ENCODE peak calls at places on chromosomes 16 and 17, in ten cellular contexts. One of them, this sample, is unnamed. For H3K27me3, the result is how much of the 10 kb centered on the place peaks cover.

GRCh38 chr17:82830249-82830661 is 9.6 kb downstream of the ZNF750 start:
- DNase-seq in pancreas: no peak
- DNase-seq in left ventricle myocardium inferior: peak
- DNase-seq in body of pancreas: peak
- DNase-seq in stomach: no peak
- DNase-seq in tibial artery: no peak
- DNase-seq in transverse colon: no peak
- DNase-seq in testis: peak
- DNase-seq in spleen: no peak
- DNase-seq in hepatocyte: no peak
- DNase-seq in this sample: no peak

GRCh38 chr17:7486181-7486580 is 2.0 kb downstream of the POLR2A start:
- DNase-seq in pancreas: no peak
- DNase-seq in left ventricle myocardium inferior: no peak
- DNase-seq in body of pancreas: no peak
- DNase-seq in stomach: no peak
- DNase-seq in tibial artery: no peak
- DNase-seq in transverse colon: no peak
- DNase-seq in testis: no peak
- DNase-seq in spleen: no peak
- DNase-seq in hepatocyte: no peak
- DNase-seq in this sample: no peak

GRCh38 chr17:40284085-40284713 is 3.5 kb upstream of the CDC6 start:
- DNase-seq in pancreas: no peak
- DNase-seq in left ventricle myocardium inferior: no peak
- DNase-seq in body of pancreas: no peak
- DNase-seq in stomach: no peak
- DNase-seq in tibial artery: no peak
- DNase-seq in transverse colon: peak
- DNase-seq in testis: no peak
- DNase-seq in spleen: no peak
- DNase-seq in hepatocyte: peak
- DNase-seq in this sample: no peak

GRCh38 chr16:59719121-59719520 is 985.0 kb upstream of the GOT2 start:
- DNase-seq in pancreas: no peak
- DNase-seq in left ventricle myocardium inferior: no peak
- DNase-seq in body of pancreas: no peak
- DNase-seq in stomach: no peak
- DNase-seq in tibial artery: no peak
- DNase-seq in transverse colon: no peak
- DNase-seq in testis: no peak
- DNase-seq in spleen: no peak
- DNase-seq in hepatocyte: no peak
- DNase-seq in this sample: no peak

GRCh38 chr17:43832976-43833829 is at the start of gene MPP3:
- DNase-seq in pancreas: peak
- DNase-seq in left ventricle myocardium inferior: peak
- DNase-seq in body of pancreas: peak
- DNase-seq in stomach: peak
- DNase-seq in tibial artery: peak
- DNase-seq in transverse colon: peak
- DNase-seq in testis: peak
- DNase-seq in spleen: peak
- DNase-seq in hepatocyte: peak
- DNase-seq in this sample: no peak

GRCh38 chr17:75832652-75833400 is 11.4 kb downstream of the UNC13D start:
- DNase-seq in pancreas: no peak
- DNase-seq in left ventricle myocardium inferior: no peak
- DNase-seq in body of pancreas: no peak
- DNase-seq in stomach: no peak
- DNase-seq in tibial artery: no peak
- DNase-seq in transverse colon: no peak
- DNase-seq in testis: no peak
- DNase-seq in spleen: no peak
- DNase-seq in hepatocyte: no peak
- DNase-seq in this sample: no peak

GRCh38 chr17:69335018-69335417 is 8.1 kb upstream of the ABCA5 start:
- DNase-seq in pancreas: no peak
- DNase-seq in left ventricle myocardium inferior: no peak
- DNase-seq in body of pancreas: no peak
- DNase-seq in stomach: no peak
- DNase-seq in tibial artery: no peak
- DNase-seq in transverse colon: no peak
- DNase-seq in testis: no peak
- DNase-seq in spleen: no peak
- DNase-seq in hepatocyte: peak
- DNase-seq in this sample: no peak

GRCh38 chr16:81885976-81886586 is 107.0 kb downstream of the PLCG2 start:
- DNase-seq in pancreas: no peak
- DNase-seq in left ventricle myocardium inferior: no peak
- DNase-seq in body of pancreas: peak
- DNase-seq in stomach: no peak
- DNase-seq in tibial artery: no peak
- DNase-seq in transverse colon: no peak
- DNase-seq in testis: no peak
- DNase-seq in spleen: no peak
- DNase-seq in hepatocyte: peak
- DNase-seq in this sample: no peak

GRCh38 chr16:17222756-17223411 is 247.9 kb downstream of the XYLT1 start:
- DNase-seq in pancreas: peak
- DNase-seq in left ventricle myocardium inferior: no peak
- DNase-seq in body of pancreas: peak
- DNase-seq in stomach: no peak
- DNase-seq in tibial artery: peak
- DNase-seq in transverse colon: peak
- DNase-seq in testis: peak
- DNase-seq in spleen: no peak
- DNase-seq in hepatocyte: no peak
- DNase-seq in this sample: no peak

GRCh38 chr17:35376245-35376644 is 2.8 kb upstream of the SLFN11 start:
- DNase-seq in pancreas: no peak
- DNase-seq in left ventricle myocardium inferior: no peak
- DNase-seq in body of pancreas: no peak
- DNase-seq in stomach: no peak
- DNase-seq in tibial artery: no peak
- DNase-seq in transverse colon: no peak
- DNase-seq in testis: no peak
- DNase-seq in spleen: no peak
- DNase-seq in hepatocyte: no peak
- DNase-seq in this sample: no peak

GRCh38 chr16:63289834-63290460 is 1253.7 kb upstream of the CDH8 start:
- DNase-seq in pancreas: peak
- DNase-seq in left ventricle myocardium inferior: no peak
- DNase-seq in body of pancreas: peak
- DNase-seq in stomach: peak
- DNase-seq in tibial artery: no peak
- DNase-seq in transverse colon: peak
- DNase-seq in testis: peak
- DNase-seq in spleen: peak
- DNase-seq in hepatocyte: peak
- DNase-seq in this sample: no peak

GRCh38 chr16:22321340-22322001 is 24.3 kb downstream of the POLR3E start:
- DNase-seq in pancreas: peak
- DNase-seq in left ventricle myocardium inferior: peak
- DNase-seq in body of pancreas: peak
- DNase-seq in stomach: peak
- DNase-seq in tibial artery: no peak
- DNase-seq in transverse colon: peak
- DNase-seq in testis: peak
- DNase-seq in spleen: peak
- DNase-seq in hepatocyte: peak
- DNase-seq in this sample: peak

GRCh38 chr16:50497592-50497991 is 50.6 kb upstream of the NKD1 start:
- DNase-seq in pancreas: no peak
- DNase-seq in left ventricle myocardium inferior: no peak
- DNase-seq in body of pancreas: no peak
- DNase-seq in stomach: no peak
- DNase-seq in tibial artery: no peak
- DNase-seq in transverse colon: no peak
- DNase-seq in testis: no peak
- DNase-seq in spleen: no peak
- DNase-seq in hepatocyte: no peak
- DNase-seq in this sample: no peak

GRCh38 chr17:57466042-57466471 is 209.7 kb downstream of the MSI2 start:
- DNase-seq in pancreas: no peak
- DNase-seq in left ventricle myocardium inferior: no peak
- DNase-seq in body of pancreas: no peak
- DNase-seq in stomach: no peak
- DNase-seq in tibial artery: no peak
- DNase-seq in transverse colon: no peak
- DNase-seq in testis: no peak
- DNase-seq in spleen: peak
- DNase-seq in hepatocyte: no peak
- DNase-seq in this sample: no peak

GRCh38 chr17:50916708-50917417 is 50.7 kb upstream of the TOB1 start:
- DNase-seq in pancreas: no peak
- DNase-seq in left ventricle myocardium inferior: no peak
- DNase-seq in body of pancreas: no peak
- DNase-seq in stomach: no peak
- DNase-seq in tibial artery: no peak
- DNase-seq in transverse colon: no peak
- DNase-seq in testis: peak
- DNase-seq in spleen: no peak
- DNase-seq in hepatocyte: no peak
- DNase-seq in this sample: no peak

GRCh38 chr16:30853758-30854157 is 40.1 kb downstream of the BCL7C start:
- DNase-seq in pancreas: no peak
- DNase-seq in left ventricle myocardium inferior: no peak
- DNase-seq in body of pancreas: no peak
- DNase-seq in stomach: no peak
- DNase-seq in tibial artery: no peak
- DNase-seq in transverse colon: no peak
- DNase-seq in testis: no peak
- DNase-seq in spleen: no peak
- DNase-seq in hepatocyte: no peak
- DNase-seq in this sample: no peak

GRCh38 chr16:50440991-50441390 is 72.2 kb upstream of the BRD7 start:
- DNase-seq in pancreas: no peak
- DNase-seq in left ventricle myocardium inferior: no peak
- DNase-seq in body of pancreas: no peak
- DNase-seq in stomach: no peak
- DNase-seq in tibial artery: no peak
- DNase-seq in transverse colon: no peak
- DNase-seq in testis: peak
- DNase-seq in spleen: no peak
- DNase-seq in hepatocyte: no peak
- DNase-seq in this sample: no peak

GRCh38 chr16:69581297-69581696 is 15.5 kb downstream of the NFAT5 start:
- DNase-seq in pancreas: no peak
- DNase-seq in left ventricle myocardium inferior: no peak
- DNase-seq in body of pancreas: no peak
- DNase-seq in stomach: no peak
- DNase-seq in tibial artery: no peak
- DNase-seq in transverse colon: no peak
- DNase-seq in testis: no peak
- DNase-seq in spleen: no peak
- DNase-seq in hepatocyte: no peak
- DNase-seq in this sample: no peak

DNA sequence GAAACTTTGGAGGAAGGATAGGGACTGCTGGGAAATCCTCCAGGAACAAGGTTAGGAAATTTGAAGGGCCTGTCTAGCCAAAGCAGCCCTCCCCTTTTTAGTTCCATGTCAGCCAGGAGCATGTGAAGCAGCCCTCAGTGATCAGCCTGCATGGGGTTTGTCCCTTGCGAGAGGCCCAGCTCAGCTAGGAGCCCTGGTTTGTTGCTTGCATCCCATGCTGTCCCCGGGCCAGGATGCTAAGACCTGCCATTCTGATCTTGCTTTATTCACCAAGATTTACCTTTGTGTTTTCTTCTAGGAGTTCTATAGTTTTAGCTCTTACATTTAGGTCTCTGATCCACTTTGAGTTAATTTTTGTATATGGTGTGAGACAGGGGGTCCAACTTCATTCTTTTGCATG is 27.6 kb downstream of the CLUAP1 start:
- DNase-seq in pancreas: no peak
- DNase-seq in left ventricle myocardium inferior: no peak
- DNase-seq in body of pancreas: no peak
- DNase-seq in stomach: no peak
- DNase-seq in tibial artery: peak
- DNase-seq in transverse colon: no peak
- DNase-seq in testis: no peak
- DNase-seq in spleen: no peak
- DNase-seq in hepatocyte: no peak
- DNase-seq in this sample: no peak
- TF ChIP-seq CTCF in pancreas: no peak
- TF ChIP-seq CTCF in left ventricle myocardium inferior: no peak
- TF ChIP-seq CTCF in body of pancreas: no peak
- TF ChIP-seq CTCF in stomach: no peak
- TF ChIP-seq CTCF in tibial artery: no peak
- TF ChIP-seq CTCF in transverse colon: no peak
- TF ChIP-seq CTCF in testis: no peak
- TF ChIP-seq CTCF in spleen: no peak
- TF ChIP-seq CTCF in hepatocyte: no peak
- TF ChIP-seq CTCF in this sample: no peak

DNA sequence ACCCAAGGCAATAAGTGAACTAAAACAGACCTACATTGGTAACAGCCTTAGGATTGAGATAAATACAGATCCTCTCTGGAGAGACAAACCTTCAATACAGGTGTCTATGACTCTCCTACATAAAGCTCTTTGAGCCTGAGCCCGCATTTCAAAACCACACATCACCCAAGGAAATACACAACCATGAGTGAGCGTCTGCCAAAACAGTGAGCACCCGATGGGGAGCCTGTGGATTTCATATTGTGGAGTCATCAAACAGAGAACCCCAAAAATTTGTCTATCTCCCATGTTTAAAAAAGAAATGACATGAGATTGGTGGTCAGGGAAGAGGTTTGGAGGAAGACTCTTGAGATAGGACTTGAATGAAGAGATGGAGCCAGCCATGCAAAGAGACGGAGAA is 102.2 kb upstream of the LHX1 start:
- DNase-seq in pancreas: no peak
- DNase-seq in left ventricle myocardium inferior: no peak
- DNase-seq in body of pancreas: no peak
- DNase-seq in stomach: no peak
- DNase-seq in tibial artery: no peak
- DNase-seq in transverse colon: no peak
- DNase-seq in testis: no peak
- DNase-seq in spleen: no peak
- DNase-seq in hepatocyte: no peak
- DNase-seq in this sample: no peak
- H3K27me3 ChIP-seq in pancreas: under half
- H3K27me3 ChIP-seq in left ventricle myocardium inferior: half or more
- H3K27me3 ChIP-seq in body of pancreas: under half
- H3K27me3 ChIP-seq in stomach: under half
- H3K27me3 ChIP-seq in tibial artery: under half
- H3K27me3 ChIP-seq in transverse colon: under half
- H3K27me3 ChIP-seq in testis: under half
- H3K27me3 ChIP-seq in spleen: under half
- H3K27me3 ChIP-seq in hepatocyte: under half
- H3K27me3 ChIP-seq in this sample: under half

GRCh38 chr17:3667366-3668278 is 756 bp downstream of the TAX1BP3 start:
- DNase-seq in pancreas: peak
- DNase-seq in left ventricle myocardium inferior: peak
- DNase-seq in body of pancreas: peak
- DNase-seq in stomach: peak
- DNase-seq in tibial artery: peak
- DNase-seq in transverse colon: peak
- DNase-seq in testis: peak
- DNase-seq in spleen: peak
- DNase-seq in hepatocyte: peak
- DNase-seq in this sample: peak
- TF ChIP-seq CTCF in pancreas: no peak
- TF ChIP-seq CTCF in left ventricle myocardium inferior: no peak
- TF ChIP-seq CTCF in body of pancreas: no peak
- TF ChIP-seq CTCF in stomach: no peak
- TF ChIP-seq CTCF in tibial artery: no peak
- TF ChIP-seq CTCF in transverse colon: no peak
- TF ChIP-seq CTCF in testis: no peak
- TF ChIP-seq CTCF in spleen: no peak
- TF ChIP-seq CTCF in hepatocyte: no peak
- TF ChIP-seq CTCF in this sample: no peak

GRCh38 chr17:65228287-65228686 is 91.1 kb downstream of the RGS9 start:
- DNase-seq in pancreas: no peak
- DNase-seq in left ventricle myocardium inferior: no peak
- DNase-seq in body of pancreas: no peak
- DNase-seq in stomach: no peak
- DNase-seq in tibial artery: no peak
- DNase-seq in transverse colon: no peak
- DNase-seq in testis: peak
- DNase-seq in spleen: no peak
- DNase-seq in hepatocyte: no peak
- DNase-seq in this sample: no peak
- H3K27me3 ChIP-seq in pancreas: under half
- H3K27me3 ChIP-seq in left ventricle myocardium inferior: half or more
- H3K27me3 ChIP-seq in body of pancreas: under half
- H3K27me3 ChIP-seq in stomach: under half
- H3K27me3 ChIP-seq in tibial artery: under half
- H3K27me3 ChIP-seq in transverse colon: under half
- H3K27me3 ChIP-seq in testis: under half
- H3K27me3 ChIP-seq in spleen: under half
- H3K27me3 ChIP-seq in hepatocyte: under half
- H3K27me3 ChIP-seq in this sample: under half

This sample was measured in AG04450.